ENCODE peak calls at places on chromosomes 1 and 21, in eight cellular contexts. G is adrenal gland, J is Calu3, B is astrocyte of the spinal cord, K is neural progenitor cell, U is AG10803, S is T follicular helper cell, M is HFFc6. X is an unnamed sample.
A peak's percentile ranks its signal among the peaks of the same experiment; 100 is the strongest.

GRCh38 chr21:44436958-44437357 is 18.4 kb upstream of the LRRC3 start:
- DNase-seq in G (peak; percentile 7), J (no peak), B (no peak), K (no peak), U (no peak), S (no peak), M (no peak), X (no peak)

GRCh38 chr21:28547795-28548194 is 444.9 kb downstream of the LTN1 start:
- DNase-seq in G (no peak), J (no peak), B (no peak), K (no peak), U (peak; percentile 55), S (no peak), M (no peak), X (no peak)

GRCh38 chr1:109249654-109250401 is 489 bp downstream of the CELSR2 start:
- DNase-seq in G (no peak), J (no peak), B (no peak), K (peak; percentile 63), U (no peak), S (no peak), M (no peak), X (no peak)

GRCh38 chr1:64775152-64775551 is 30.3 kb downstream of the RAVER2 start:
- DNase-seq in G (no peak), J (no peak), B (no peak), K (no peak), U (no peak), S (no peak), M (no peak), X (no peak)

GRCh38 chr1:16153999-16154673 is 1.7 kb downstream of the EPHA2 start:
- DNase-seq in G (no peak), J (no peak), B (no peak), K (peak; percentile 70), U (no peak), S (no peak), M (no peak), X (no peak)

GRCh38 chr1:21668232-21669032 is 725 bp downstream of the RAP1GAP start:
- DNase-seq in G (peak; percentile 61), J (no peak), B (no peak), K (peak; percentile 44), U (no peak), S (no peak), M (no peak), X (no peak)

GRCh38 chr1:32759521-32759980 is 57.0 kb upstream of the SYNC start:
- DNase-seq in G (peak; percentile 58), J (peak; percentile 91), B (no peak), K (no peak), U (no peak), S (no peak), M (no peak), X (no peak)

GRCh38 chr1:161157867-161158266 is 1.4 kb upstream of the USP21 start:
- DNase-seq in G (no peak), J (no peak), B (no peak), K (no peak), U (no peak), S (no peak), M (no peak), X (no peak)

GRCh38 chr1:157652859-157653493 is 47.6 kb downstream of the FCRL3 start:
- DNase-seq in G (no peak), J (no peak), B (no peak), K (no peak), U (no peak), S (no peak), M (no peak), X (no peak)

GRCh38 chr21:44771896-44772525 is 29.6 kb downstream of the UBE2G2 start:
- DNase-seq in G (no peak), J (no peak), B (no peak), K (no peak), U (no peak), S (no peak), M (no peak), X (no peak)

GRCh38 chr1:198030682-198031081 is 113.5 kb downstream of the LHX9 start:
- DNase-seq in G (peak; percentile 44), J (no peak), B (peak; percentile 13), K (no peak), U (peak; percentile 80), S (no peak), M (no peak), X (no peak)

GRCh38 chr1:160777486-160778089 is 18.4 kb upstream of the LY9 start:
- DNase-seq in G (no peak), J (peak; percentile 58), B (no peak), K (peak; percentile 66), U (no peak), S (peak; percentile 36), M (no peak), X (peak; percentile 21)

GRCh38 chr1:246602194-246602593 is 35.9 kb downstream of the CNST start:
- DNase-seq in G (no peak), J (no peak), B (peak; percentile 30), K (no peak), U (peak; percentile 57), S (no peak), M (peak; percentile 22), X (no peak)

GRCh38 chr1:176559474-176560390 is 96.8 kb downstream of the PAPPA2 start:
- DNase-seq in G (peak; percentile 33), J (peak; percentile 64), B (peak; percentile 59), K (peak; percentile 89), U (peak; percentile 69), S (no peak), M (peak; percentile 19), X (no peak)

GRCh38 chr1:3034162-3034561 is 12.9 kb downstream of the ACTRT2 start:
- DNase-seq in G (no peak), J (no peak), B (no peak), K (no peak), U (no peak), S (no peak), M (no peak), X (no peak)

X was measured in effector CD8-positive, alpha-beta T cell.